ENCODE peak calls at places on chromosome 6, in four cellular contexts. One of them, this sample, is unnamed.

GRCh38 chr6:24931296-24931695 is 4.5 kb downstream of the RIPOR2 start:
- DNase-seq in CD8-positive, alpha-beta T cell: no peak
- DNase-seq in prostate gland: no peak
- DNase-seq in body of pancreas: no peak
- DNase-seq in this sample: no peak

GRCh38 chr6:75991941-75992340 is 80.5 kb downstream of the IMPG1 start:
- DNase-seq in CD8-positive, alpha-beta T cell: no peak
- DNase-seq in prostate gland: no peak
- DNase-seq in body of pancreas: no peak
- DNase-seq in this sample: no peak

GRCh38 chr6:116424001-116424400 is 37.2 kb upstream of the CALHM6 start:
- DNase-seq in CD8-positive, alpha-beta T cell: no peak
- DNase-seq in prostate gland: no peak
- DNase-seq in body of pancreas: no peak
- DNase-seq in this sample: no peak

GRCh38 chr6:109308018-109308492 is 74.2 kb downstream of the CD164 start:
- DNase-seq in CD8-positive, alpha-beta T cell: peak; percentile 13
- DNase-seq in prostate gland: no peak
- DNase-seq in body of pancreas: peak; percentile 97
- DNase-seq in this sample: peak; percentile 7

GRCh38 chr6:19979059-19979458 is 141.9 kb downstream of the ID4 start:
- DNase-seq in CD8-positive, alpha-beta T cell: no peak
- DNase-seq in prostate gland: no peak
- DNase-seq in body of pancreas: no peak
- DNase-seq in this sample: peak; percentile 4

GRCh38 chr6:84512396-84512795 is 252.0 kb downstream of the TBX18 start:
- DNase-seq in CD8-positive, alpha-beta T cell: no peak
- DNase-seq in prostate gland: no peak
- DNase-seq in body of pancreas: no peak
- DNase-seq in this sample: no peak

GRCh38 chr6:157055863-157056262 is 267.5 kb downstream of the TMEM242 start:
- DNase-seq in CD8-positive, alpha-beta T cell: no peak
- DNase-seq in prostate gland: no peak
- DNase-seq in body of pancreas: no peak
- DNase-seq in this sample: no peak

GRCh38 chr6:6798430-6798829 is 209.9 kb downstream of the LY86 start:
- DNase-seq in CD8-positive, alpha-beta T cell: no peak
- DNase-seq in prostate gland: no peak
- DNase-seq in body of pancreas: no peak
- DNase-seq in this sample: no peak

GRCh38 chr6:87660226-87660886 is 41.7 kb downstream of the AKIRIN2 start:
- DNase-seq in CD8-positive, alpha-beta T cell: no peak
- DNase-seq in prostate gland: no peak
- DNase-seq in body of pancreas: no peak
- DNase-seq in this sample: peak; percentile 19

GRCh38 chr6:158978752-158979151 is 21.2 kb downstream of the RSPH3 start:
- DNase-seq in CD8-positive, alpha-beta T cell: no peak
- DNase-seq in prostate gland: no peak
- DNase-seq in body of pancreas: no peak
- DNase-seq in this sample: no peak

GRCh38 chr6:139474145-139475108 is 100.0 kb upstream of the CITED2 start:
- DNase-seq in CD8-positive, alpha-beta T cell: no peak
- DNase-seq in prostate gland: no peak
- DNase-seq in body of pancreas: peak; percentile 57
- DNase-seq in this sample: no peak

GRCh38 chr6:74087898-74088297 is 391.9 kb downstream of the CD109 start:
- DNase-seq in CD8-positive, alpha-beta T cell: no peak
- DNase-seq in prostate gland: no peak
- DNase-seq in body of pancreas: no peak
- DNase-seq in this sample: no peak

GRCh38 chr6:10511477-10511876 is 9.7 kb upstream of the GCNT2 start:
- DNase-seq in CD8-positive, alpha-beta T cell: no peak
- DNase-seq in prostate gland: no peak
- DNase-seq in body of pancreas: no peak
- DNase-seq in this sample: no peak

GRCh38 chr6:91276315-91276714 is 689.4 kb upstream of the MAP3K7 start:
- DNase-seq in CD8-positive, alpha-beta T cell: no peak
- DNase-seq in prostate gland: no peak
- DNase-seq in body of pancreas: no peak
- DNase-seq in this sample: no peak

GRCh38 chr6:34657307-34657978 is 39.1 kb downstream of the ILRUN start:
- DNase-seq in CD8-positive, alpha-beta T cell: no peak
- DNase-seq in prostate gland: peak; percentile 68
- DNase-seq in body of pancreas: peak; percentile 87
- DNase-seq in this sample: peak; percentile 66

GRCh38 chr6:34657037-34657306 is 39.6 kb downstream of the ILRUN start:
- DNase-seq in CD8-positive, alpha-beta T cell: no peak
- DNase-seq in prostate gland: no peak
- DNase-seq in body of pancreas: no peak
- DNase-seq in this sample: no peak

GRCh38 chr6:34654061-34654460 is 42.5 kb downstream of the ILRUN start:
- DNase-seq in CD8-positive, alpha-beta T cell: no peak
- DNase-seq in prostate gland: no peak
- DNase-seq in body of pancreas: no peak
- DNase-seq in this sample: no peak

GRCh38 chr6:34658605-34659218 is 37.9 kb downstream of the ILRUN start:
- DNase-seq in CD8-positive, alpha-beta T cell: no peak
- DNase-seq in prostate gland: no peak
- DNase-seq in body of pancreas: no peak
- DNase-seq in this sample: no peak

DNA sequence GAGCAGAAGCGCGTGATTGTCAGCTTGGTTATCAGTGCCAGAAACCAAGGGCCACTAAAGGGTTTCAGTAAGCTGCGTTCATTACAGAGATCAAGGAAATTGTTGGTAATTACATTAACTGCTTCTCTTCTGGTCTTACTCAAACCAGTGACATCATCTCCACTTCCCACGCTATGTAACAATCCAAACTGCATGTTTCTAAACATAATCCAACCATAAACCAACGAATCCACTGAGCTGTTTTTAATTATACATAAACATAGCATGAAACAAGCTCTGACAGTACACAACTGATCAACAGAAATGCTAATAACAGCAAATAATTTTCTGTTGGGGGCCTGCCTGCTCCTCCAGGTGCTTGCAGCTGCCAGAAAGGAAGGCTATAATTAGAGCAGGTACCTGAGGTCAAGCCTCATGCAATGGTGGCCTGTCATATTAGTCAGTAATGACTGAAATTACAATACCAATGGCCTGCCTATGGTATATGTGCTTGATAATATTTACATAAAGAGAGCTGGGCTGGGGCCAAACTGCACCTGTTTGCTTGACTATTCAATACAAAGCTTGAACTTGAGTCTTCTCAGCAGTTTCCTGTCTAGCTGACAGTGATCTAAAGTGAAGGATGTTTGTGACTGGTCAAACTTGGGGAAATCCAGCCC is 40.1 kb downstream of the ILRUN start:
- DNase-seq in CD8-positive, alpha-beta T cell: no peak
- DNase-seq in prostate gland: peak; percentile 26
- DNase-seq in body of pancreas: peak; percentile 49
- DNase-seq in this sample: no peak
- H3K4me3 ChIP-seq in CD8-positive, alpha-beta T cell: peak overlapping the region; percentile 33
- H3K4me3 ChIP-seq in prostate gland: peak overlapping the region; percentile 27
- H3K4me3 ChIP-seq in body of pancreas: no peak overlapping the region
- H3K4me3 ChIP-seq in this sample: peak overlapping the region; percentile 42

GRCh38 chr6:136037246-136037884 is 185.9 kb downstream of the PDE7B start:
- DNase-seq in CD8-positive, alpha-beta T cell: no peak
- DNase-seq in prostate gland: no peak
- DNase-seq in body of pancreas: no peak
- DNase-seq in this sample: no peak
- TF ChIP-seq CTCF in CD8-positive, alpha-beta T cell: no peak
- TF ChIP-seq CTCF in prostate gland: no peak
- TF ChIP-seq CTCF in body of pancreas: no peak
- TF ChIP-seq CTCF in this sample: no peak

GRCh38 chr6:105941616-105942412 is 144.3 kb upstream of the PRDM1 start:
- DNase-seq in CD8-positive, alpha-beta T cell: no peak
- DNase-seq in prostate gland: no peak
- DNase-seq in body of pancreas: no peak
- DNase-seq in this sample: no peak

GRCh38 chr6:105940990-105941389 is 145.1 kb upstream of the PRDM1 start:
- DNase-seq in CD8-positive, alpha-beta T cell: no peak
- DNase-seq in prostate gland: no peak
- DNase-seq in body of pancreas: no peak
- DNase-seq in this sample: no peak

GRCh38 chr6:105943514-105943913 is 142.6 kb upstream of the PRDM1 start:
- DNase-seq in CD8-positive, alpha-beta T cell: no peak
- DNase-seq in prostate gland: no peak
- DNase-seq in body of pancreas: no peak
- DNase-seq in this sample: no peak
- H3K27me3 ChIP-seq in CD8-positive, alpha-beta T cell: no peaks in the 10 kb centered on the region
- H3K27me3 ChIP-seq in prostate gland: no peaks in the 10 kb centered on the region
- H3K27me3 ChIP-seq in body of pancreas: no peaks in the 10 kb centered on the region
- H3K27me3 ChIP-seq in this sample: no peaks in the 10 kb centered on the region

DNA sequence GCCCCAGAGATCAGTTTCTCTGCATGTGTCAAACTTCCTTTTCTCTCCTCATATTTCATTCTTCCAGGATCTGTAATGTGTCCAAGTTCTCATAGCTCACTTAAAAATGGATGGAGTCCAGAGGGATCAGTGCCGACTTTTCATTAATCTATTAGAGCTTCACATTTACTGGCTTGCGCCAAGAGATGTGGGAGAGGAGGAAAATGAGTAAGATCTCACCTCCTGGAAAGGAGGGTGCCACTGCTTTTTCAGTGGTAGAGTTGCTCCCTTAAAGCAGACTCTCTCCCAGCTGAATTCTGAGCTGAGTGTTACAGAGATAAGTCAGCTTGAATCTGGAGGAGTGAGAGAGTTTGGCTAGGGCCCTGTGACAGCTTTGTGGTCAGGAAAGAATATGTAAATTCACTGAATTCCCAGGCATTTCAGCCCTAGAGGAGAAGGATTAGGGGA is 175.9 kb downstream of the SOX4 start:
- DNase-seq in CD8-positive, alpha-beta T cell: no peak
- DNase-seq in prostate gland: no peak
- DNase-seq in body of pancreas: peak; percentile 12
- DNase-seq in this sample: peak; percentile 74
- H3K4me3 ChIP-seq in CD8-positive, alpha-beta T cell: no peak overlapping the region
- H3K4me3 ChIP-seq in prostate gland: no peak overlapping the region
- H3K4me3 ChIP-seq in body of pancreas: no peak overlapping the region
- H3K4me3 ChIP-seq in this sample: no peak overlapping the region

GRCh38 chr6:146901940-146902816 is 302.0 kb upstream of the STXBP5 start:
- DNase-seq in CD8-positive, alpha-beta T cell: no peak
- DNase-seq in prostate gland: no peak
- DNase-seq in body of pancreas: no peak
- DNase-seq in this sample: no peak
- TF ChIP-seq CTCF in CD8-positive, alpha-beta T cell: no peak
- TF ChIP-seq CTCF in prostate gland: peak; percentile 14
- TF ChIP-seq CTCF in body of pancreas: peak; percentile 36
- TF ChIP-seq CTCF in this sample: peak; percentile 17

GRCh38 chr6:2865270-2866182 is 23.9 kb upstream of the SERPINB1 start:
- DNase-seq in CD8-positive, alpha-beta T cell: no peak
- DNase-seq in prostate gland: no peak
- DNase-seq in body of pancreas: no peak
- DNase-seq in this sample: no peak
- H3K27me3 ChIP-seq in CD8-positive, alpha-beta T cell: no peaks in the 10 kb centered on the region
- H3K27me3 ChIP-seq in prostate gland: no peaks in the 10 kb centered on the region
- H3K27me3 ChIP-seq in body of pancreas: no peaks in the 10 kb centered on the region
- H3K27me3 ChIP-seq in this sample: no peaks in the 10 kb centered on the region

GRCh38 chr6:42104095-42104806 is 38.2 kb downstream of the C6orf132 start:
- DNase-seq in CD8-positive, alpha-beta T cell: peak; percentile 60
- DNase-seq in prostate gland: no peak
- DNase-seq in body of pancreas: peak; percentile 46
- DNase-seq in this sample: no peak
- H3K4me3 ChIP-seq in CD8-positive, alpha-beta T cell: peak overlapping the region; percentile 69
- H3K4me3 ChIP-seq in prostate gland: peak overlapping the region; percentile 19
- H3K4me3 ChIP-seq in body of pancreas: no peak overlapping the region
- H3K4me3 ChIP-seq in this sample: no peak overlapping the region

DNA sequence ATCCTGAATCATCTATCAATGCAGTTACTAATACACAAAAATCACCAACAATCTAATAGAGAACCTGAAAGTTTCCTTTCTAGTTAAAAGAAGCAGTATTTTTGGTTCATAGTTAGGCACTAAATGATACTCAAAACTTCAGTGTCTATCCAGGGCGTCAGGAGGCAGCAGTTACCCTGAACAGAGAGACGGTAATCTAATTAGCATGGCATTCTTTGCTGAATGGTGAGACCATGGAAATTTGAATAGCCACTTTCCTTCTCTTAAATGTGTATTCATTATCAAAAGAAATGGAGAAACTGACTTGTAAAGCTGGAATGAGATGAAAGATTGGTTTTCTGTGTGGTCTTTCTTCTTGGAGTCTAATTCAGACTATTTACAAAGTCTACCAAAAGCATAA is 146.6 kb upstream of the BMP5 start:
- DNase-seq in CD8-positive, alpha-beta T cell: no peak
- DNase-seq in prostate gland: no peak
- DNase-seq in body of pancreas: no peak
- DNase-seq in this sample: no peak
- TF ChIP-seq CTCF in CD8-positive, alpha-beta T cell: no peak
- TF ChIP-seq CTCF in prostate gland: no peak
- TF ChIP-seq CTCF in body of pancreas: no peak
- TF ChIP-seq CTCF in this sample: no peak

GRCh38 chr6:63792846-63793245 is 157.2 kb downstream of the PHF3 start:
- DNase-seq in CD8-positive, alpha-beta T cell: no peak
- DNase-seq in prostate gland: no peak
- DNase-seq in body of pancreas: no peak
- DNase-seq in this sample: no peak

GRCh38 chr6:63793727-63794126 is 158.1 kb downstream of the PHF3 start:
- DNase-seq in CD8-positive, alpha-beta T cell: no peak
- DNase-seq in prostate gland: no peak
- DNase-seq in body of pancreas: no peak
- DNase-seq in this sample: no peak

GRCh38 chr6:63799313-63799712 is 163.7 kb downstream of the PHF3 start:
- DNase-seq in CD8-positive, alpha-beta T cell: no peak
- DNase-seq in prostate gland: no peak
- DNase-seq in body of pancreas: no peak
- DNase-seq in this sample: no peak

GRCh38 chr6:63798378-63798777 is 162.8 kb downstream of the PHF3 start:
- DNase-seq in CD8-positive, alpha-beta T cell: no peak
- DNase-seq in prostate gland: no peak
- DNase-seq in body of pancreas: no peak
- DNase-seq in this sample: no peak

DNA sequence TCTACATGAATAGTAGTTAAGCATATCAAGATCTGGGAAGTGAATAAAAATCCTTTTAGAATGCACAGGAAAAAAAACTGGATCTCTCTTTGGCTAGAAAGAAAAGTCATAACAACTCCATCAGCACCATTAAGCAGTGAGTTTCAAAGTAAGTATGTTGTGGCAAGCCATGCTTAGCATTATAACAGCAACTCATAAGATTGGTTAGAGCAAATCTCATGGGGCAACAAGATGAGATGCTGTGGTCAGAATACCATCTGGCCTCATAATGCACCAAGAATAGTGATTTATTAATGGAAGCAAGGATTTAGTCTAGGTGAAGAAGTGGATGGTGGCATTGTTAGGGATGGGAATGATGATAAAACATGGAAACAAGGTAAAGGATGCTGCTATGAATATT is 159.4 kb downstream of the PHF3 start:
- DNase-seq in CD8-positive, alpha-beta T cell: no peak
- DNase-seq in prostate gland: no peak
- DNase-seq in body of pancreas: no peak
- DNase-seq in this sample: no peak
- H3K27me3 ChIP-seq in CD8-positive, alpha-beta T cell: no peaks in the 10 kb centered on the region
- H3K27me3 ChIP-seq in prostate gland: no peaks in the 10 kb centered on the region
- H3K27me3 ChIP-seq in body of pancreas: no peaks in the 10 kb centered on the region
- H3K27me3 ChIP-seq in this sample: no peaks in the 10 kb centered on the region